ENCODE peak calls at places on chromosome 20, in four cellular contexts. Z, L, E and R are unnamed samples.

GRCh38 chr20:63857751-63858392 is 3.4 kb upstream of the ABHD16B start:
- DNase-seq in Z (no peak), L (no peak), E (peak), R (no peak)

GRCh38 chr20:5634894-5635293 is 115.3 kb upstream of the SHLD1 start:
- DNase-seq in Z (no peak), L (no peak), E (no peak), R (no peak)

GRCh38 chr20:47035191-47035590 is 140.5 kb downstream of the EYA2 start:
- DNase-seq in Z (no peak), L (no peak), E (no peak), R (no peak)

GRCh38 chr20:64030371-64031134 is 5.4 kb upstream of the C20orf204 start:
- DNase-seq in Z (no peak), L (no peak), E (no peak), R (no peak)

GRCh38 chr20:10228330-10228729 is 9.7 kb downstream of the SNAP25 start:
- DNase-seq in Z (no peak), L (no peak), E (no peak), R (peak)

GRCh38 chr20:46088409-46089075 is 1.2 kb downstream of the NCOA5 start:
- DNase-seq in Z (no peak), L (peak), E (peak), R (peak)

GRCh38 chr20:31835977-31836852 is 9.2 kb downstream of the FOXS1 start:
- DNase-seq in Z (peak), L (peak), E (peak), R (peak)

GRCh38 chr20:13105071-13105470 is 96.3 kb downstream of the SPTLC3 start:
- DNase-seq in Z (no peak), L (no peak), E (no peak), R (no peak)

GRCh38 chr20:32997431-32997830 is 6.8 kb downstream of the SUN5 start:
- DNase-seq in Z (no peak), L (no peak), E (no peak), R (no peak)

GRCh38 chr20:22796465-22797077 is 212.2 kb upstream of the FOXA2 start:
- DNase-seq in Z (no peak), L (no peak), E (no peak), R (no peak)

GRCh38 chr20:45959126-45959525 is 12.9 kb downstream of the ZNF335 start:
- DNase-seq in Z (no peak), L (no peak), E (no peak), R (no peak)

GRCh38 chr20:20498081-20498861 is 130.4 kb downstream of the INSM1 start:
- DNase-seq in Z (no peak), L (no peak), E (no peak), R (no peak)

GRCh38 chr20:52056203-52057062 is 135.1 kb downstream of the ZFP64 start:
- DNase-seq in Z (no peak), L (no peak), E (no peak), R (no peak)

GRCh38 chr20:4869290-4870193 is 131.8 kb downstream of the SLC23A2 start:
- DNase-seq in Z (no peak), L (no peak), E (no peak), R (no peak)

GRCh38 chr20:1827974-1828785 is 67.0 kb upstream of the SIRPA start:
- DNase-seq in Z (no peak), L (no peak), E (no peak), R (peak)

GRCh38 chr20:51536116-51537069 is 6.1 kb downstream of the NFATC2 start:
- DNase-seq in Z (no peak), L (no peak), E (no peak), R (no peak)

GRCh38 chr20:61718361-61718760 is 347.3 kb downstream of the TAF4 start:
- DNase-seq in Z (no peak), L (no peak), E (no peak), R (no peak)

GRCh38 chr20:64100566-64100888 is 6.8 kb downstream of the NPBWR2 start:
- DNase-seq in Z (no peak), L (no peak), E (no peak), R (no peak)

GRCh38 chr20:18412202-18412901 is 54.5 kb downstream of the DZANK1 start:
- DNase-seq in Z (peak), L (no peak), E (no peak), R (no peak)

GRCh38 chr20:2654384-2654822 is 2.0 kb downstream of the NOP56 start:
- DNase-seq in Z (no peak), L (no peak), E (no peak), R (no peak)

GRCh38 chr20:47540443-47541354 is 39.0 kb downstream of the NCOA3 start:
- DNase-seq in Z (peak), L (no peak), E (peak), R (peak)

GRCh38 chr20:3247638-3248037 is 8.6 kb upstream of the SLC4A11 start:
- DNase-seq in Z (no peak), L (no peak), E (no peak), R (no peak)

GRCh38 chr20:19706463-19706862 is 51.6 kb upstream of the RIN2 start:
- DNase-seq in Z (peak), L (no peak), E (no peak), R (no peak)

GRCh38 chr20:41716911-41717310 is 98.7 kb upstream of the CHD6 start:
- DNase-seq in Z (no peak), L (no peak), E (no peak), R (no peak)

GRCh38 chr20:38870733-38871559 is 55.3 kb upstream of the FAM83D start:
- DNase-seq in Z (no peak), L (no peak), E (no peak), R (no peak)
- TF ChIP-seq FOXK2 in Z (no peak), L (no peak), E (no peak), R (no peak)

GRCh38 chr20:34815636-34816035 is 9.8 kb downstream of the NCOA6 start:
- DNase-seq in Z (no peak), L (no peak), E (no peak), R (no peak)

GRCh38 chr20:34817801-34818200 is 7.7 kb downstream of the NCOA6 start:
- DNase-seq in Z (no peak), L (no peak), E (no peak), R (no peak)

GRCh38 chr20:34820805-34821578 is 4.5 kb downstream of the NCOA6 start:
- DNase-seq in Z (no peak), L (no peak), E (no peak), R (no peak)

GRCh38 chr20:34817072-34817471 is 8.4 kb downstream of the NCOA6 start:
- DNase-seq in Z (no peak), L (no peak), E (no peak), R (no peak)
- TF ChIP-seq FOXK2 in Z (no peak), L (no peak), E (no peak), R (no peak)

DNA sequence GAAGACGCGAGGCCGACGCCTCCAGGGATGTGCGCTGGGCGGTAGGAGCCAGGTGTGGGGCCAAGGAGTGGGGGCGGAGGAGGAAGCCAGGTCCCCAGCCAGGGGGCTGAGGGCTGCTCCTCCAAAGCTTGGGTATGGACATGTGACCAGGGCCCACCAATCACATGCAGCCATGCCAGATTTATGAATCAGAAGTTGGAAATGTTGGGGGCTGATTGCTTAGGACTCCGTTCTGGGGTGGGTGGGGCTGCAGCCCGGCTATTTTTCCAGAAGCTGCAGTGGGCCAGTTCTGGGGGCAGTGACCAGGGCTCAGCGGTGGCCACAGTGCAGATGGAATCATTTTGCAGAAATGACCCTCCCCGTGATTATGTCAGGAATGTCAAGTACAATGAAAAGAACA is 96.0 kb downstream of the CEBPB start:
- DNase-seq in Z (no peak), L (peak), E (peak), R (no peak)
- TF ChIP-seq FOXK2 in Z (no peak), L (no peak), E (no peak), R (no peak)

DNA sequence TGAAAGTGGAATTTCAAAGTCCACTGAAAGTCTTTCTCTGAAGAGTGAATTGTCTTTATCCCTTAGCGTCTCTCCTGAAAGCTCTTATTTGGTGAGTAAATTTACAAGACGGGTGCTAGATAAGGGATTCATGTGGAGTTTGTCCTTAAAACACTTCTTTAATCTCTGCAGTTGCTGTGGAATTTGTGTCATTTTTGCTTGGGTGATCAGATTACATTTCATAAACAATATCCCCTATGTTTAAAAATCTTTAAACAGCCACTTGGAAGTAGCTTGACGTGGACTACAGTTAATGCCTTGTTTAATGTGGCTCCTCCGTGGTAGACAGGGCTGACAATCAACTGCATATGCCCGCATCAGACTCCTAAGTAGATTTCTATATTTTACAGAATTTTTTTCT is 175.4 kb upstream of the ZNF217 start:
- DNase-seq in Z (no peak), L (no peak), E (no peak), R (peak)
- TF ChIP-seq FOXK2 in Z (no peak), L (no peak), E (no peak), R (no peak)

DNA sequence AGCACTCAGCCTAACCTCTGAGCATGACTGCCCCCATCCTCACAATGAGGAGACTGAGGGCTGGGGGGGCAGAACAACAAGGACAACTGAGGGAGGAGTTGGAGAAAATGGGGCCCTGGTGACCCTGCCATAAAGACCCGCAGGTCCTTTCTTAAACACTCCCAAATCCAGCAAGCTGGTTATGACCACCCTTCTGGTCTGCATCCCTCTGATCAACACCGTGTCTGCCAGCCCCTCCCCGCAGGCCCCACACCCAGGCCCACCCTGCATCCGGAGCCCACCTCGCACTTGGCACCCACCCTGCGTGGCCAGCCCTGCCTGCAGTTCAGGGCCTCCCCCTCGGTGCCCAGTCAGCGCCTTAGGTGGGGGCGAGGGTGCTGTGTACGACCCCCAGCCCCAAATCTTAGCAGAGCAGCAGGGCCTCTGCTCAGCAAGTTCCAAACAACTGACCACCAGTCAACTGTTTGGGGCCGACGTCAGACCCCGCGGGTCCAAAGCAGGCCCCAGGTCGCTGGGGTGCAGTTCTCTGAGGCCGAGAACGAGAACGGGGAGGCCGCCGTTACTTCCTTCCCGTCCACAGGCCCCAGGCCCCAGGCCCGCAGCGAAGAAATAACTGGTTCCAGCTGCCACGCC is 1.2 kb downstream of the ACSS1 start:
- DNase-seq in Z (no peak), L (no peak), E (no peak), R (no peak)
- TF ChIP-seq FOXK2 in Z (no peak), L (no peak), E (no peak), R (no peak)

GRCh38 chr20:44407402-44408184 is 52.1 kb downstream of the HNF4A start:
- DNase-seq in Z (no peak), L (no peak), E (peak), R (no peak)
- TF ChIP-seq FOXK2 in Z (no peak), L (no peak), E (no peak), R (no peak)

DNA sequence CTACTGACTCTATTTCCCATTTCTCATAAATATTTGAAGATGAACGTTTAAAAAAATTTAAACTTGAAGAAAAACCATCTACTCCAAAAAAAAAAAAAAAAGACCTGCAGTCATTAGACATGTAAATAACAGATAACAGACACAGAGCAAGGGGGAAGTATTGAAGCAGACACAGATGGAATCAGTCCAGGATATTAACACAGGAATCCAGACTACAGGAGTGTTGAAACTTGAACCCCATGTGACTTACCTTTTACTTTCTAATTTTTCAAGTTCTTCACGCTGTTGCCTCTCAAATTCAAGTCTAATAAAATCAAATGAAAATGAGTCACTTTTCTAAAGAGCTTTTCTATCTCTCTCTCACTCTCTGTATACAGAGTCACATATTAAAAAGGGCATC is 191.8 kb downstream of the KIF16B start:
- DNase-seq in Z (no peak), L (no peak), E (no peak), R (no peak)
- TF ChIP-seq FOXK2 in Z (no peak), L (no peak), E (no peak), R (no peak)

DNA sequence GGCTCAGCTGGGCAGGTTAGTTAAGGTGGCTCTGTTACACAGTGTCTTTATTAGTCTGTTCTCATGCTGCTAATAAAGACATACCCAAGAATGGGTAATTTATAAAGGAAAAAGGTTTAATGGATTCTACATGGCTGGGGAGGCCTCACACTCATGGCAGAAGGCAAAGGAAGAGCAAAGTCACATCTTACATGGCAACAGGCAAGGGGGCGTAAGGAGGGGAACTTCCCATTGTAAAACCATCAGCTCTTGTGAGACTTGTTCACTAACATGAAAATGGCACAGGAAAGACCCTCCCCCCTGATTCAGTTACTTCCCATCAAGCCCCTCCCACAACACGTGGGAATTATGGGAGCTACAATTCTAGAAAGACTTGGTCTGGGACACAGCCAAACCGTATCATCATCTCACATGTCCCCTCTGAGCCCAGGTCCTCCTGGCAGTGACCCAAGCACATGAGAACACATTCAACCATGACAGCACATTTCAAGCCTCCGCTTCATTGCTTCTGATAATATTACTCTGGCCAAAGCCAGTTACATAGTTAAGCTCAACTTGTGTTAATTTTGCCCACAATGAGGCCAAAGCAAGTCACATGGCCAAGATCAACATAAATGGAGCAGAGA is 383.9 kb downstream of the PLCB1 start:
- DNase-seq in Z (no peak), L (no peak), E (no peak), R (no peak)
- TF ChIP-seq FOXK2 in Z (no peak), L (no peak), E (no peak), R (no peak)

DNA sequence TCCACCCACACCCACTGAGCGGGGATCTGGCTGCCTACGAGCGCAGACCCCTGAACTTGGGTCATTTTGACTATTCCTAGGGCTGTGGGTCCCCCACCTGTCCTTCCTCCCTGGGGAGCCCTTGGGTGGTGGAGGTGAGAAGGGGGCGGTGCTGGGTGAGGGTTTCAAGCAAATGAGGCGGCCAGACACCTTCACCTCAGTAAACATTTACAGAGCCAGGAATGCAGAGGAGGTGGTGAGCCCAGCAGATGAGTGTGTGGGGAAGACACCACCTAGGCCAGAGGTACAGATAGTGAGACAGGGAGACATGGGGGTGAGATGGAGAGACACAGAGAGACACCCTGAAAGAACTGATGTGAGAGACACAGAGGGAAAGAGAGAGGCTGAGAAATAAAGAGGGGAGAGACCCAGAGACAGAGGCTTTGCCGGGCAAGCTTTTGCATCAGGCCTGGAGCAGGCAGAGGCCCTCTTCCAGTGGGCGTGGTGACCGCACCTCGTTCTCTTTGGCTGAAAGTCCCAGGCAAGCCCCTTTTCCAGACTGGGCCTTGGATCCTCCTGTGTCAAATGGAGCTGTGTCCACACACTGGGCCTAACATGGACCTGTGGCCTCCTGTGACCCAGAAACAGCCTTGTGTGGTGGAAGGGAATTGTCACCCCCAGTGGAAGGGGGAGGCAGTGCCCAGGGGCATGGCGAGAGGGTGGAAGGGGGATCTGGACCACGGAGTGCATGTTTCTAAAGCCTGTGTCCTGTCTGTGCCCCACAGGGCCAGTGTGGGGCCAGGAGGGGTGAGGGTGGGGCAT is 29.7 kb downstream of the CEBPB start:
- DNase-seq in Z (no peak), L (no peak), E (no peak), R (no peak)
- TF ChIP-seq FOXK2 in Z (no peak), L (no peak), E (no peak), R (no peak)

GRCh38 chr20:38673731-38674177 is 50.5 kb upstream of the SLC32A1 start:
- DNase-seq in Z (no peak), L (peak), E (peak), R (no peak)
- TF ChIP-seq FOXK2 in Z (no peak), L (no peak), E (no peak), R (no peak)